ENCODE peak calls at places on chromosomes 16 and 17, in nine cellular contexts. One of them, this sample, is unnamed.

GRCh38 chr17:14790518-14790917 is 474.6 kb downstream of the PMP22 start:
- DNase-seq in gastrocnemius medialis: no peak
- DNase-seq in heart right ventricle: no peak
- DNase-seq in mammary epithelial cell: no peak
- DNase-seq in keratinocyte: no peak
- DNase-seq in sigmoid colon: no peak
- DNase-seq in tibial artery: no peak
- DNase-seq in adipocyte: no peak
- DNase-seq in BE2C: no peak
- DNase-seq in this sample: no peak

GRCh38 chr17:79279320-79279719 is 204.7 kb downstream of the ENGASE start:
- DNase-seq in gastrocnemius medialis: no peak
- DNase-seq in heart right ventricle: no peak
- DNase-seq in mammary epithelial cell: no peak
- DNase-seq in keratinocyte: no peak
- DNase-seq in sigmoid colon: no peak
- DNase-seq in tibial artery: no peak
- DNase-seq in adipocyte: no peak
- DNase-seq in BE2C: no peak
- DNase-seq in this sample: no peak

GRCh38 chr16:24906199-24906808 is 60.5 kb downstream of the SLC5A11 start:
- DNase-seq in gastrocnemius medialis: no peak
- DNase-seq in heart right ventricle: no peak
- DNase-seq in mammary epithelial cell: no peak
- DNase-seq in keratinocyte: no peak
- DNase-seq in sigmoid colon: no peak
- DNase-seq in tibial artery: no peak
- DNase-seq in adipocyte: peak; percentile 64
- DNase-seq in BE2C: no peak
- DNase-seq in this sample: peak; percentile 41

GRCh38 chr16:29745853-29746345 is at the start of gene C16orf54:
- DNase-seq in gastrocnemius medialis: peak; percentile 40
- DNase-seq in heart right ventricle: peak; percentile 63
- DNase-seq in mammary epithelial cell: no peak
- DNase-seq in keratinocyte: no peak
- DNase-seq in sigmoid colon: peak; percentile 76
- DNase-seq in tibial artery: peak; percentile 47
- DNase-seq in adipocyte: no peak
- DNase-seq in BE2C: no peak
- DNase-seq in this sample: no peak

GRCh38 chr16:15879255-15879804 is 9.1 kb downstream of the CEP20 start:
- DNase-seq in gastrocnemius medialis: no peak
- DNase-seq in heart right ventricle: no peak
- DNase-seq in mammary epithelial cell: peak; percentile 87
- DNase-seq in keratinocyte: no peak
- DNase-seq in sigmoid colon: no peak
- DNase-seq in tibial artery: no peak
- DNase-seq in adipocyte: peak; percentile 94
- DNase-seq in BE2C: no peak
- DNase-seq in this sample: peak; percentile 85

GRCh38 chr16:65548470-65548869 is 426.6 kb upstream of the CDH11 start:
- DNase-seq in gastrocnemius medialis: no peak
- DNase-seq in heart right ventricle: no peak
- DNase-seq in mammary epithelial cell: no peak
- DNase-seq in keratinocyte: no peak
- DNase-seq in sigmoid colon: no peak
- DNase-seq in tibial artery: no peak
- DNase-seq in adipocyte: peak; percentile 48
- DNase-seq in BE2C: peak; percentile 24
- DNase-seq in this sample: no peak

GRCh38 chr16:81601601-81602251 is 157.1 kb downstream of the CMIP start:
- DNase-seq in gastrocnemius medialis: no peak
- DNase-seq in heart right ventricle: no peak
- DNase-seq in mammary epithelial cell: no peak
- DNase-seq in keratinocyte: no peak
- DNase-seq in sigmoid colon: no peak
- DNase-seq in tibial artery: no peak
- DNase-seq in adipocyte: peak; percentile 60
- DNase-seq in BE2C: no peak
- DNase-seq in this sample: peak; percentile 35

GRCh38 chr17:74555427-74555826 is 9.5 kb upstream of the CD300C start:
- DNase-seq in gastrocnemius medialis: no peak
- DNase-seq in heart right ventricle: no peak
- DNase-seq in mammary epithelial cell: no peak
- DNase-seq in keratinocyte: no peak
- DNase-seq in sigmoid colon: no peak
- DNase-seq in tibial artery: no peak
- DNase-seq in adipocyte: no peak
- DNase-seq in BE2C: no peak
- DNase-seq in this sample: no peak

GRCh38 chr17:31824771-31825360 is 34.2 kb downstream of the COPRS start:
- DNase-seq in gastrocnemius medialis: no peak
- DNase-seq in heart right ventricle: no peak
- DNase-seq in mammary epithelial cell: no peak
- DNase-seq in keratinocyte: no peak
- DNase-seq in sigmoid colon: no peak
- DNase-seq in tibial artery: no peak
- DNase-seq in adipocyte: peak; percentile 22
- DNase-seq in BE2C: no peak
- DNase-seq in this sample: no peak

GRCh38 chr16:3364774-3365427 is 9.2 kb downstream of the OR2C1 start:
- DNase-seq in gastrocnemius medialis: peak; percentile 71
- DNase-seq in heart right ventricle: peak; percentile 88
- DNase-seq in mammary epithelial cell: peak; percentile 90
- DNase-seq in keratinocyte: peak; percentile 50
- DNase-seq in sigmoid colon: peak; percentile 94
- DNase-seq in tibial artery: peak; percentile 66
- DNase-seq in adipocyte: peak; percentile 98
- DNase-seq in BE2C: peak; percentile 98
- DNase-seq in this sample: peak; percentile 90

GRCh38 chr16:52309761-52310416 is 237.1 kb downstream of the TOX3 start:
- DNase-seq in gastrocnemius medialis: no peak
- DNase-seq in heart right ventricle: no peak
- DNase-seq in mammary epithelial cell: no peak
- DNase-seq in keratinocyte: no peak
- DNase-seq in sigmoid colon: no peak
- DNase-seq in tibial artery: no peak
- DNase-seq in adipocyte: no peak
- DNase-seq in BE2C: no peak
- DNase-seq in this sample: no peak

GRCh38 chr16:24984903-24985675 is 30.1 kb downstream of the ARHGAP17 start:
- DNase-seq in gastrocnemius medialis: peak; percentile 52
- DNase-seq in heart right ventricle: no peak
- DNase-seq in mammary epithelial cell: no peak
- DNase-seq in keratinocyte: no peak
- DNase-seq in sigmoid colon: no peak
- DNase-seq in tibial artery: no peak
- DNase-seq in adipocyte: no peak
- DNase-seq in BE2C: no peak
- DNase-seq in this sample: no peak

GRCh38 chr17:19672009-19672837 is 23.7 kb downstream of the ALDH3A2 start:
- DNase-seq in gastrocnemius medialis: peak; percentile 77
- DNase-seq in heart right ventricle: peak; percentile 30
- DNase-seq in mammary epithelial cell: no peak
- DNase-seq in keratinocyte: no peak
- DNase-seq in sigmoid colon: no peak
- DNase-seq in tibial artery: peak; percentile 43
- DNase-seq in adipocyte: peak; percentile 59
- DNase-seq in BE2C: no peak
- DNase-seq in this sample: peak; percentile 60

GRCh38 chr17:43020789-43021738 is 1.1 kb downstream of the VAT1 start:
- DNase-seq in gastrocnemius medialis: peak; percentile 67
- DNase-seq in heart right ventricle: peak; percentile 66
- DNase-seq in mammary epithelial cell: peak; percentile 47
- DNase-seq in keratinocyte: no peak
- DNase-seq in sigmoid colon: peak; percentile 93
- DNase-seq in tibial artery: peak; percentile 86
- DNase-seq in adipocyte: peak; percentile 80
- DNase-seq in BE2C: peak; percentile 60
- DNase-seq in this sample: peak; percentile 40

GRCh38 chr17:63841350-63842172 is 924 bp downstream of the SMARCD2 start:
- DNase-seq in gastrocnemius medialis: peak; percentile 66
- DNase-seq in heart right ventricle: peak; percentile 72
- DNase-seq in mammary epithelial cell: peak; percentile 46
- DNase-seq in keratinocyte: no peak
- DNase-seq in sigmoid colon: peak; percentile 89
- DNase-seq in tibial artery: peak; percentile 72
- DNase-seq in adipocyte: peak; percentile 93
- DNase-seq in BE2C: peak; percentile 86
- DNase-seq in this sample: peak; percentile 44

GRCh38 chr16:85350973-85351372 is 238.7 kb upstream of the CIBAR2 start:
- DNase-seq in gastrocnemius medialis: peak; percentile 97
- DNase-seq in heart right ventricle: peak; percentile 78
- DNase-seq in mammary epithelial cell: peak; percentile 97
- DNase-seq in keratinocyte: peak; percentile 94
- DNase-seq in sigmoid colon: peak; percentile 98
- DNase-seq in tibial artery: peak; percentile 92
- DNase-seq in adipocyte: peak; percentile 99
- DNase-seq in BE2C: peak; percentile 98
- DNase-seq in this sample: peak; percentile 97

GRCh38 chr17:66805567-66805966 is 29.4 kb upstream of the CACNG5 start:
- DNase-seq in gastrocnemius medialis: no peak
- DNase-seq in heart right ventricle: no peak
- DNase-seq in mammary epithelial cell: no peak
- DNase-seq in keratinocyte: no peak
- DNase-seq in sigmoid colon: peak; percentile 32
- DNase-seq in tibial artery: no peak
- DNase-seq in adipocyte: no peak
- DNase-seq in BE2C: no peak
- DNase-seq in this sample: no peak

GRCh38 chr17:18107061-18107460 is 1.5 kb upstream of the MYO15A start:
- DNase-seq in gastrocnemius medialis: no peak
- DNase-seq in heart right ventricle: no peak
- DNase-seq in mammary epithelial cell: no peak
- DNase-seq in keratinocyte: no peak
- DNase-seq in sigmoid colon: no peak
- DNase-seq in tibial artery: no peak
- DNase-seq in adipocyte: no peak
- DNase-seq in BE2C: no peak
- DNase-seq in this sample: no peak
- H3K36me3 ChIP-seq in gastrocnemius medialis: no peaks in the 10 kb centered on the region
- H3K36me3 ChIP-seq in heart right ventricle: no peaks in the 10 kb centered on the region
- H3K36me3 ChIP-seq in mammary epithelial cell: peaks cover 1% of the 10 kb centered on the region
- H3K36me3 ChIP-seq in keratinocyte: peaks cover 10% of the 10 kb centered on the region
- H3K36me3 ChIP-seq in sigmoid colon: peaks cover 15% of the 10 kb centered on the region
- H3K36me3 ChIP-seq in tibial artery: peaks cover 47% of the 10 kb centered on the region
- H3K36me3 ChIP-seq in adipocyte: peaks cover 22% of the 10 kb centered on the region
- H3K36me3 ChIP-seq in BE2C: no peaks in the 10 kb centered on the region
- H3K36me3 ChIP-seq in this sample: peaks cover 13% of the 10 kb centered on the region

DNA sequence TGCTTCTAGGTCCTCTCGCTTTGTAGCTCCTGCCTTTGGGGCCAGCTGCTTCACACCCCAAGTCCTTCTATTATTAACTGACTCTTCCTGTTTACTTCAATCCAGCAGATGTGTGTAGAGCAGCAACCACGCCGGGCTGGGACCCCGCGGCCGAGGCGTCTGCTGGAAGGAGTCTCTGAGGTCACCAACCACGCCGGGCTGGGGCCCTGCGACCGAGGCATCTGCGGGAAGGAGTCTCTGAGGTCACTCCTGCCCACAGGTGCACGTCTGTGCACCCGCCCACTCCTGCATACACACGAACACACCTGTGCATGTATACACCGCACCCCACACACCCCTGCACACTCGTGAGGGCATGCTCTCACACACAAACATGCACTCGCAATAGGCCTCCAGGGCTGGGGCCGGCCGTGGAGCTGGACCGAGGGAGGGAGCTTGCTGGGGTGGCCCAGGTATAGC is 7.8 kb upstream of the TEX19 start:
- DNase-seq in gastrocnemius medialis: no peak
- DNase-seq in heart right ventricle: peak; percentile 13
- DNase-seq in mammary epithelial cell: no peak
- DNase-seq in keratinocyte: no peak
- DNase-seq in sigmoid colon: no peak
- DNase-seq in tibial artery: no peak
- DNase-seq in adipocyte: no peak
- DNase-seq in BE2C: no peak
- DNase-seq in this sample: no peak
- H3K4me1 ChIP-seq in gastrocnemius medialis: no peaks in the 10 kb centered on the region
- H3K4me1 ChIP-seq in heart right ventricle: peaks cover 11% of the 10 kb centered on the region
- H3K4me1 ChIP-seq in mammary epithelial cell: peaks cover 14% of the 10 kb centered on the region
- H3K4me1 ChIP-seq in keratinocyte: peaks cover 9% of the 10 kb centered on the region
- H3K4me1 ChIP-seq in sigmoid colon: peaks cover 6% of the 10 kb centered on the region
- H3K4me1 ChIP-seq in tibial artery: peaks cover 14% of the 10 kb centered on the region
- H3K4me1 ChIP-seq in adipocyte: peaks cover 11% of the 10 kb centered on the region
- H3K4me1 ChIP-seq in BE2C: peaks cover 6% of the 10 kb centered on the region
- H3K4me1 ChIP-seq in this sample: peaks cover 14% of the 10 kb centered on the region

DNA sequence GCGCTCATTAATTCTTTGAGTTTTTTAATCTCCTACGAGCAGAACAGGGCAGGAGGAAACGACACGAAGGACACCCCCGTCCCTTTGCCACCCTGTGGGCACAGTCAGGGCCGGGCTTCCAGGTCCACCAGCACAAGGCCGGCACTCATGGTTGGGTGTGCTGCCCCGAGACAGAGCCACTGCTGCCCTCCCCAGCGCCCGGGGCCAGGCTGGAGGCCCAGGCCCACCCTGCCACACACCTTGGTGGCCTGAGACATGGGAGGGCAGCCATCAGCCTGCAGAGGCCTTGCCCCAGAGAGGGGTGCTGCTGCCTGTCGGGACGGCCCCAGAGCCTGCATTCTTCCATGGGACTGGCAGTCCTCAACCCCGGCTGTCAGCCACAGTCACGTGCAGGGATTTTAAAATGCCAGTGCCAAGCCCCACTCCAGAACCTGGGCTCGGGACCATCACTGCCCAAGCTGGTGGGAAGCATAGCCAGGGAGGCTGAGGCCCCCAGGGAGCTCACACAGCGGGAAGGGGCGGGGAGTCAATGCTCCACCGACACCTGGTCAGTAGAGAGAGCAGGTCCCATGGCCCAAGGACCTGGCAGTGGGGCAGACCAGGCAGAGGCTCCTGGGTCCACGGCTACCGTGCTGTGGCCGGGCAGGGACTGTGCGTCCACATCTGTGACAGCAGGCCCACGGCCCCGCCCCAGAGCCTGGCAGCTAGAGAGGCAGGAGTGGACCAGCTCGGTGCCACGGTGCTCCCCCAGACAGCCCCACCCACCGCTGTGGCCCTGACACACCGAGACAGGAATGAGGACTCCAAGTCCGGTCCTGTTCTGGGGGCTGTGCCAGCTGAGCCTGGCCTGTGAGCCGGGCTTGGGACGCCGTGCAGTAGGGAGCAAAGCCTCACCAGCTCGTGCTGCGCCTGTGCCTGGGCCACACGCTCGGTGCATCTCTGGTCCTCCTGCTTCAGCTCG is 27.5 kb downstream of the CEP131 start:
- DNase-seq in gastrocnemius medialis: no peak
- DNase-seq in heart right ventricle: peak; percentile 72
- DNase-seq in mammary epithelial cell: peak; percentile 47
- DNase-seq in keratinocyte: peak; percentile 7
- DNase-seq in sigmoid colon: no peak
- DNase-seq in tibial artery: no peak
- DNase-seq in adipocyte: no peak
- DNase-seq in BE2C: no peak
- DNase-seq in this sample: no peak
- H3K36me3 ChIP-seq in gastrocnemius medialis: no peaks in the 10 kb centered on the region
- H3K36me3 ChIP-seq in heart right ventricle: no peaks in the 10 kb centered on the region
- H3K36me3 ChIP-seq in mammary epithelial cell: no peaks in the 10 kb centered on the region
- H3K36me3 ChIP-seq in keratinocyte: no peaks in the 10 kb centered on the region
- H3K36me3 ChIP-seq in sigmoid colon: no peaks in the 10 kb centered on the region
- H3K36me3 ChIP-seq in tibial artery: no peaks in the 10 kb centered on the region
- H3K36me3 ChIP-seq in adipocyte: no peaks in the 10 kb centered on the region
- H3K36me3 ChIP-seq in BE2C: peaks cover 16% of the 10 kb centered on the region
- H3K36me3 ChIP-seq in this sample: no peaks in the 10 kb centered on the region

GRCh38 chr16:14098081-14098480 is 27.0 kb downstream of the MRTFB start:
- DNase-seq in gastrocnemius medialis: no peak
- DNase-seq in heart right ventricle: no peak
- DNase-seq in mammary epithelial cell: no peak
- DNase-seq in keratinocyte: no peak
- DNase-seq in sigmoid colon: no peak
- DNase-seq in tibial artery: no peak
- DNase-seq in adipocyte: no peak
- DNase-seq in BE2C: no peak
- DNase-seq in this sample: no peak
- H3K4me1 ChIP-seq in gastrocnemius medialis: peaks cover 66% of the 10 kb centered on the region
- H3K4me1 ChIP-seq in heart right ventricle: peaks cover 27% of the 10 kb centered on the region
- H3K4me1 ChIP-seq in mammary epithelial cell: peaks cover 29% of the 10 kb centered on the region
- H3K4me1 ChIP-seq in keratinocyte: peaks cover 34% of the 10 kb centered on the region
- H3K4me1 ChIP-seq in sigmoid colon: peaks cover 56% of the 10 kb centered on the region
- H3K4me1 ChIP-seq in tibial artery: peaks cover 46% of the 10 kb centered on the region
- H3K4me1 ChIP-seq in adipocyte: peaks cover 7% of the 10 kb centered on the region
- H3K4me1 ChIP-seq in BE2C: no peaks in the 10 kb centered on the region
- H3K4me1 ChIP-seq in this sample: peaks cover 41% of the 10 kb centered on the region